ENCODE peak calls at places on chromosomes 11 and 22, in four cellular contexts. E is SK-N-SH, R is H1, T is HepG2. V is an unnamed sample.

GRCh38 chr22:29727248-29727551 is 7.4 kb downstream of the CABP7 start:
- DNase-seq in R (no peak), T (peak), E (peak), V (peak)

GRCh38 chr22:27108425-27109114 is 451.2 kb downstream of the MIAT start:
- DNase-seq in E (peak), R (no peak), T (no peak), V (no peak)

GRCh38 chr11:100769165-100769564 is 82.1 kb downstream of the ARHGAP42 start:
- DNase-seq in T (no peak), E (no peak), R (no peak), V (no peak)

GRCh38 chr11:60905551-60906113 is 753 bp downstream of the PRPF19 start:
- DNase-seq in T (peak), E (peak), R (no peak), V (no peak)

GRCh38 chr11:57387284-57388030 is 3.0 kb downstream of the PRG2 start:
- DNase-seq in E (no peak), R (no peak), T (no peak), V (peak)

GRCh38 chr22:25081409-25081824 is 118.2 kb upstream of the CRYBB3 start:
- DNase-seq in R (no peak), T (peak), E (peak), V (peak)

GRCh38 chr11:96187779-96188624 is 155.0 kb downstream of the MAML2 start:
- DNase-seq in T (peak), E (no peak), R (no peak), V (no peak)

GRCh38 chr11:27237641-27238040 is 125.4 kb downstream of the CCDC34 start:
- DNase-seq in E (no peak), T (no peak), R (no peak), V (no peak)

GRCh38 chr11:119179983-119180382 is 5.3 kb upstream of the NHERF4 start:
- DNase-seq in E (no peak), R (no peak), T (no peak), V (no peak)

GRCh38 chr11:81331073-81331472 is 1402.6 kb downstream of the FAM181B start:
- DNase-seq in T (no peak), E (no peak), R (no peak), V (no peak)

GRCh38 chr11:115141221-115141620 is 363.0 kb downstream of the CADM1 start:
- DNase-seq in R (no peak), T (no peak), E (no peak), V (no peak)

GRCh38 chr11:79503028-79503427 is 62.2 kb upstream of the TENM4 start:
- DNase-seq in T (no peak), R (no peak), E (no peak), V (no peak)

GRCh38 chr11:107567739-107568335 is 2.3 kb upstream of the ALKBH8 start:
- DNase-seq in E (peak), T (no peak), R (no peak), V (no peak)

GRCh38 chr22:35785181-35785923 is 67.7 kb downstream of the APOL5 start:
- DNase-seq in E (no peak), R (no peak), T (no peak), V (no peak)

GRCh38 chr11:117498791-117499190 is 171.1 kb downstream of the CEP164 start:
- DNase-seq in E (no peak), T (no peak), R (no peak), V (no peak)

GRCh38 chr11:35723493-35724284 is 61.1 kb downstream of the TRIM44 start:
- DNase-seq in R (no peak), E (no peak), T (no peak), V (no peak)

GRCh38 chr11:73429121-73429740 is 53.0 kb downstream of the RELT start:
- DNase-seq in E (no peak), R (no peak), T (no peak), V (no peak)

GRCh38 chr11:978781-979180 is 53.1 kb downstream of the AP2A2 start:
- DNase-seq in R (no peak), E (no peak), T (no peak), V (no peak)

GRCh38 chr11:128574576-128575011 is 12.8 kb downstream of the ETS1 start:
- DNase-seq in E (no peak), T (no peak), R (no peak), V (no peak)

GRCh38 chr11:125398475-125398874 is 97.6 kb downstream of the FEZ1 start:
- DNase-seq in R (no peak), T (no peak), E (no peak), V (no peak)

GRCh38 chr11:120239713-120240640 is at the start of gene POU2F3:
- DNase-seq in R (no peak), T (no peak), E (peak), V (no peak)

GRCh38 chr11:67347964-67348749 is 5.2 kb downstream of the POLD4 start:
- DNase-seq in E (peak), T (no peak), R (no peak), V (no peak)

GRCh38 chr11:65424200-65425104 is 1.9 kb downstream of the NEAT1 start:
- DNase-seq in R (no peak), T (no peak), E (no peak), V (no peak)

GRCh38 chr11:110621826-110622225 is 90.4 kb downstream of the ARHGAP20 start:
- DNase-seq in T (no peak), R (no peak), E (no peak), V (no peak)

GRCh38 chr22:27195104-27195503 is 537.7 kb downstream of the MIAT start:
- DNase-seq in E (no peak), R (no peak), T (no peak), V (no peak)

GRCh38 chr11:26778000-26778757 is 56.3 kb upstream of the SLC5A12 start:
- DNase-seq in R (no peak), E (no peak), T (no peak), V (no peak)

GRCh38 chr11:88464528-88464927 is 127.0 kb upstream of the CTSC start:
- DNase-seq in T (no peak), E (no peak), R (no peak), V (no peak)

GRCh38 chr22:21734540-21735197 is 925 bp downstream of the YPEL1 start:
- DNase-seq in E (no peak), T (no peak), R (no peak), V (peak)

GRCh38 chr11:62705401-62705800 is 1.8 kb downstream of the BSCL2 start:
- DNase-seq in E (peak), R (no peak), T (no peak), V (no peak)

GRCh38 chr22:38106814-38107578 is 3.5 kb downstream of the BAIAP2L2 start:
- DNase-seq in R (no peak), T (no peak), E (no peak), V (no peak)

GRCh38 chr22:23219787-23220484 is 39.6 kb downstream of the BCR start:
- DNase-seq in T (no peak), R (no peak), E (no peak), V (peak)

GRCh38 chr11:83540112-83540675 is 254.0 kb upstream of the CCDC90B start:
- DNase-seq in R (no peak), E (no peak), T (no peak), V (no peak)

GRCh38 chr11:75782540-75783263 is 14.1 kb downstream of the DGAT2 start:
- DNase-seq in R (no peak), T (peak), E (no peak), V (no peak)

GRCh38 chr22:20479612-20480196 is 15.9 kb downstream of the KLHL22 start:
- DNase-seq in T (no peak), R (no peak), E (no peak), V (no peak)

GRCh38 chr22:16972311-16972710 is 35.7 kb downstream of the GAB4 start:
- DNase-seq in E (no peak), R (no peak), T (no peak), V (no peak)

GRCh38 chr22:29733362-29734322 is 13.8 kb downstream of the CABP7 start:
- DNase-seq in R (no peak), T (no peak), E (peak), V (no peak)

GRCh38 chr22:17637490-17638181 is 921 bp upstream of the BCL2L13 start:
- DNase-seq in E (no peak), T (no peak), R (no peak), V (no peak)

GRCh38 chr22:42284643-42285181 is 14.3 kb upstream of the TCF20 start:
- DNase-seq in E (no peak), T (no peak), R (no peak), V (no peak)

DNA sequence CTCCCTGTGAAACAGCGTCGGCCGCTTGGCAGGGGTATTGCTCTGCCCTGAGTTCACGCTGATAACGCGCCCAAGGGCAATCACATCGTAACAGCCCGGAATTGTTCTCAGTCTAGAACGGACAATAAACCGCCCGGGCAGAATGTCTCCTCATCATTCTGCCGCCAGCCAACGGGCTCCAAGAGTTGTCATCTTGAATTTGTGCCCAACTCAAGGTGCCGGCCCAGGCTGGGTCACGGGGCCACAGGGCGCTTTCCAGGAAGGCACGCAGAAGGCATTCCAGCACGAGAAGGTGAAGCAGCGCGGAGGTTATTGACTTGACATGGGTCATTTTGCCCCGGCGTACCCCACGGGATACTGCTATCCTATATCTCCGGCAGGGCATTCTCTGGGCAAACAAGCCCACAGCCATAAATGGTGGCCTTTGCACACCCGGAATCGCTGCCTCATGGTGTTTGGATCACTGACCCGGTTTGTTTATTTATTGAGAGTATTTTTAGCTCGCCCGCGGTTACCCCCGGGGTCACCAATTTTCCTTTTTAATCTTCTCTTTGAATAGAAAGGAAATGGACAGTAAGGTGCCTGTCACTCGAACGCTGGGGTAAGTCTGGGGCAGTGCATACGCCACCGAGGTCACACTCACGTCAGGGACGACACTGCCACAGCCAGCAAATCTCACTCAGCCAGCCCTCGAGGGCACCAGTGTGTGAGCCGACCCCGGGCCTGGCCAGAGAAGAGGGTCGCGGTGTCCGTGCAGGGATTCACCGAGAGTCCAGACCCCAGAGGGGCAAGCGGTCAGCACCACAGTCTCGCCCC is 72.4 kb upstream of the FGF3 start:
- DNase-seq in R (no peak), T (peak), E (no peak), V (no peak)
- TF ChIP-seq GABPA in R (no peak), T (no peak), E (no peak), V (no peak)

GRCh38 chr22:36862251-36863242 is 1.7 kb downstream of the NCF4 start:
- DNase-seq in T (no peak), R (no peak), E (no peak), V (peak)

GRCh38 chr22:36864454-36865215 is 3.8 kb downstream of the NCF4 start:
- DNase-seq in E (no peak), R (no peak), T (no peak), V (no peak)

GRCh38 chr22:36863979-36864378 is 3.2 kb downstream of the NCF4 start:
- DNase-seq in T (no peak), E (no peak), R (no peak), V (no peak)

GRCh38 chr22:36865346-36865745 is 4.5 kb downstream of the NCF4 start:
- DNase-seq in E (no peak), T (no peak), R (no peak), V (no peak)

GRCh38 chr22:36863281-36863680 is 2.5 kb downstream of the NCF4 start:
- DNase-seq in R (no peak), E (no peak), T (no peak), V (no peak)
- H3K27ac ChIP-seq in R (no peak), E (no peak), T (no peak), V (peak)

GRCh38 chr11:2154195-2154585 is 6.8 kb downstream of the INS start:
- DNase-seq in E (no peak), T (no peak), R (no peak), V (no peak)
- TF ChIP-seq GABPA in E (no peak), T (no peak), R (no peak), V (no peak)

DNA sequence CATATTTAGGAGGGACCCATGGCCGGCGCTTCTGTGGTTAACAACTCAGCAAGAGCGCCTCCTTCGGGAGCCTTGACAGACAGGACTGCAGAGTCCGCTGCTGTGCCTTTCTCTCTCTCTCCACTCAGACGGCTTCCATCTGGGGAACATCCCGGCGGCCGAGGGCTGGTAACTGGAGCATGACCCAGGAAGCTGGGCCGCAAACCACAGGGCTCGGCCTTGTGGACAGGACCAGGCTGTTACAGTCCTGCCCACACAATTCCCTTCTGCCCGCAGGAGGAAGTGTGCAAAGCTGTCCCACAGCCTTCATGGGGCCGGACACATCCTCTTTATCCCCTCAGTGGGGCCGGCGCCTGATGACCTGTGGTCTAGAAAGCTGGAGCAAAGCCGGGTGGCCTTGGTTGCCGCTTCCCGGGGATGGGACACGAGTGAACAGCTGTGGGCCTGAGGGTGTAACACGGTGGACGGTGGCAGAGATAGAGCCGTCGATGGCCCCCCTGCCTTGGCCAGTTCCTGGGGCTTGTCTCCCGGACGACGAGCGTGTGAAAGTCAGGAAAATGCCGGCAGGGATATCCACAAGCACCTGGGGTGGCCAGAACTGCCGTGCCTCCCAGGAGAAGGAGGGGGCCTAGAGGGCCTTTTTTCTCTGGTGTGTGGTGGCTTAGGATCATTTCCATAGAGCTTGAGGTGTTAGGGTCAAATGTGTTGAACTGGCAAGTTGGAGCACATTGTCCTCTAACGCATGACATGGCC is 50.1 kb downstream of the FBLN1 start:
- DNase-seq in T (no peak), E (peak), R (no peak), V (peak)
- H3K27ac ChIP-seq in T (peak), E (peak), R (no peak), V (no peak)

GRCh38 chr22:39283312-39284141 is 35.9 kb downstream of the RPL3 start:
- DNase-seq in T (peak), R (no peak), E (peak), V (no peak)
- TF ChIP-seq GABPA in T (no peak), R (no peak), E (no peak), V (no peak)

DNA sequence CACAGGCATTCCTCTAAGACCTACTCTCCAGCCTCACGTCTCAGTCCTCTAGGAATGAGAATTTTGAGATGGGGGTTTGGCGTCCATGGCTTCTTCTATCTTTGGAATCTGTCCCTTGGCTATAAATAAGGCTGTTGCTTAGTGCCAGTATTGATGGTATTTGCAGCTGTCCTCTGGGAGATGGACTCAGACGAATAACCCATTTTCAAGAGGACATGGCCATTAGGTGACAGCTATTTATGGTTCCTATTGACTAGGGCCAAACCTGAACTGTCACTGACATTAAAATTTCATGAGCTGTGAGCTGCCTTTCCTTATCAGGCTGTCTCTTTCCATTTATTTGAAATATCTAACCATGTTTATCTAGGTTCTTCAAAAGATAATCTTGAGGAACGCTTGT is 92.7 kb downstream of the NAV2 start:
- DNase-seq in E (no peak), T (no peak), R (no peak), V (no peak)
- H3K27ac ChIP-seq in E (no peak), T (no peak), R (no peak), V (no peak)

DNA sequence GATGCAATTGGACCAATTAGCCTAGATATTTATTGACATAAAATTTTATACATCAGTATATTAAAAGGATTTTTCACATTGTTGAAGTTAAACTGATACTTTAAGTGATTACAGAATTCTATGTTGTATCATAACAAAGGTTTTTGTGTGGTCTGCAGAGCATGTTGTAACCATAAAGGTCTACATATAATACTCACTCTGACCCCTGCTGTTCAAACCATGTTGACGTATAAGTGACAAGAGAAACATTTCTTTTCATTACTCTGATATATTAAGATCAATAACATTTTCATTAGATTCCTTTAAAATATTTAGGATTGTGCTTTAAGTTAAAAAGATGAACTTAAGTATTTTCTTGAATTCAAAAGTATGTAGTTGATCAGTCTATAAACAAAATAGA is 63.9 kb downstream of the GAS2 start:
- DNase-seq in R (no peak), E (peak), T (peak), V (no peak)
- TF ChIP-seq GABPA in R (no peak), E (no peak), T (no peak), V (no peak)

DNA sequence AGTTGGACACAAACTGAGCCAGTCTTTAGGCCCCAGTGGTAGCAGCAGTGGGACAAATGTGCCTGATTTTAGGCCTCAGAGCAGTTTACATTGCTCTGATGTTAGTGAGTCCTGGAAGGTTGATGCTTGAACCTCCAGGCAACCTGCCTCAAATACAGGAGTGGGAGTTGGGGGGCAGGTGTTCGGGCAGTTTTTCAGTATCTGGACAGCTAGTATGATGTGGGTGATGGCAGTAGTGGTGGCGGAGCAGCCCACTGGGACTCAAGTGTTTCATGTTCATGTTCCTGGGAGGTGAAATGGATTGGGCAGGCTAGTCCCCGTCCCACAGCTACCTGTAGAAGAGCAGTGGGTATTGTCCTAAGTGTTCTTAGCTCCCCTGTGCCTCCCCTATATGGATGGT is 857.8 kb downstream of the JRKL start:
- DNase-seq in T (no peak), E (no peak), R (no peak), V (no peak)
- H3K27ac ChIP-seq in T (no peak), E (no peak), R (no peak), V (no peak)

GRCh38 chr11:59560290-59560701 is 49.0 kb downstream of the OR4D9 start:
- DNase-seq in T (peak), E (peak), R (peak), V (peak)

GRCh38 chr11:59562292-59562691 is 51.0 kb downstream of the OR4D9 start:
- DNase-seq in E (no peak), R (no peak), T (no peak), V (no peak)

GRCh38 chr11:59557940-59558643 is 46.8 kb downstream of the OR4D9 start:
- DNase-seq in R (no peak), E (no peak), T (no peak), V (no peak)

GRCh38 chr11:59560702-59561469 is 49.5 kb downstream of the OR4D9 start:
- DNase-seq in T (peak), R (peak), E (peak), V (peak)

DNA sequence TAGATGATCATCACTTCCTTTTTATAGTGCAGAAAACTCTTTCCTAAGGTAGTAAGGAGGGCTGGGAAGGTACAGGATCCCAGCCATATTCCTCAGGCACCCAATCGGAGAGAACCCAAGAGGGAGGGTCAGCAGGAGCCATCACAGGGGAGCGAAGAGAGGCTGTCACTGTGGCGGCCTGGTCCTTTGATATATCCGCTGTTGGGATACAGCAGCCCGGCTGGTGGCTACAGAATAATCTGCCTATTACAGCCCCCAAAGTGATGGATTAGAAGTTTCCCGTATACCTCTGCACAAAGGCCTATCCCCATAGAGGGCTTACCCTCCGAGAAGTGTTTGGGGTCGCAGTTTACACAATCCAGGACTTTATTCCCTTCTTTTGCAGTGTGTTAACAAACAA is 48.5 kb downstream of the OR4D9 start:
- DNase-seq in E (peak), T (no peak), R (no peak), V (no peak)
- TF ChIP-seq GABPA in E (no peak), T (no peak), R (no peak), V (no peak)

V was measured in HL-60.